ENCODE peak calls at places on chromosomes 5 and 9, in eight cellular contexts. Y, X, W, S, I, R, Q and T are unnamed samples.

GRCh38 chr5:11385901-11386293 is 518.3 kb downstream of the CTNND2 start:
- DNase-seq in Y (no peak), X (no peak), W (no peak), S (no peak), I (no peak), R (no peak), Q (no peak), T (no peak)

GRCh38 chr5:119393746-119394145 is 37.9 kb downstream of the TNFAIP8 start:
- DNase-seq in Y (no peak), X (peak; percentile 51), W (no peak), S (peak; percentile 61), I (peak; percentile 83), R (peak; percentile 73), Q (no peak), T (no peak)

GRCh38 chr5:134590992-134591659 is 41.5 kb downstream of the SAR1B start:
- DNase-seq in Y (no peak), X (peak; percentile 86), W (no peak), S (no peak), I (no peak), R (no peak), Q (no peak), T (no peak)

GRCh38 chr5:141513021-141513626 is 24.2 kb downstream of the PCDHGC5 start:
- DNase-seq in Y (peak; percentile 49), X (no peak), W (peak; percentile 15), S (peak; percentile 51), I (peak; percentile 57), R (peak; percentile 46), Q (peak; percentile 84), T (no peak)

GRCh38 chr9:12648921-12649320 is 44.3 kb upstream of the TYRP1 start:
- DNase-seq in Y (no peak), X (no peak), W (no peak), S (no peak), I (no peak), R (no peak), Q (no peak), T (no peak)

GRCh38 chr5:156147948-156148285 is 179.0 kb upstream of the SGCD start:
- DNase-seq in Y (no peak), X (no peak), W (no peak), S (no peak), I (peak; percentile 48), R (no peak), Q (no peak), T (no peak)

GRCh38 chr9:112035166-112035816 is 138.7 kb downstream of the UGCG start:
- DNase-seq in Y (no peak), X (no peak), W (no peak), S (no peak), I (no peak), R (no peak), Q (no peak), T (no peak)

GRCh38 chr5:133854554-133854953 is 113.9 kb downstream of the C5orf15 start:
- DNase-seq in Y (no peak), X (no peak), W (no peak), S (no peak), I (no peak), R (no peak), Q (no peak), T (no peak)

GRCh38 chr5:73487815-73488214 is 10.4 kb upstream of the BTF3 start:
- DNase-seq in Y (no peak), X (no peak), W (no peak), S (no peak), I (no peak), R (no peak), Q (no peak), T (no peak)

GRCh38 chr9:75715360-75715759 is 175.1 kb upstream of the PCSK5 start:
- DNase-seq in Y (no peak), X (no peak), W (no peak), S (no peak), I (no peak), R (peak; percentile 29), Q (no peak), T (peak; percentile 88)

GRCh38 chr9:72442212-72442607 is 77.2 kb upstream of the ZFAND5 start:
- DNase-seq in Y (no peak), X (peak; percentile 84), W (no peak), S (peak; percentile 81), I (peak; percentile 96), R (peak; percentile 81), Q (no peak), T (peak; percentile 47)

GRCh38 chr9:107948086-107948485 is 458.5 kb upstream of the KLF4 start:
- DNase-seq in Y (no peak), X (no peak), W (no peak), S (no peak), I (no peak), R (no peak), Q (no peak), T (no peak)

GRCh38 chr5:159106569-159107282 is 7.0 kb upstream of the EBF1 start:
- DNase-seq in Y (peak; percentile 61), X (peak; percentile 69), W (peak; percentile 32), S (peak; percentile 75), I (peak; percentile 53), R (peak; percentile 72), Q (peak; percentile 89), T (peak; percentile 22)

GRCh38 chr9:69443178-69443577 is 118.2 kb downstream of the ENTREP1 start:
- DNase-seq in Y (no peak), X (no peak), W (peak; percentile 85), S (no peak), I (peak; percentile 8), R (no peak), Q (no peak), T (no peak)

GRCh38 chr9:129347323-129348120 is 169.5 kb upstream of the IER5L start:
- DNase-seq in Y (no peak), X (no peak), W (no peak), S (peak; percentile 55), I (no peak), R (no peak), Q (no peak), T (no peak)

GRCh38 chr5:56094579-56095361 is 100.0 kb upstream of the IL6ST start:
- DNase-seq in Y (no peak), X (no peak), W (no peak), S (no peak), I (no peak), R (no peak), Q (no peak), T (no peak)

GRCh38 chr9:81456431-81456970 is 232.8 kb downstream of the TLE1 start:
- DNase-seq in Y (no peak), X (peak; percentile 38), W (peak; percentile 58), S (peak; percentile 55), I (peak; percentile 92), R (peak; percentile 65), Q (no peak), T (no peak)

GRCh38 chr5:152568101-152568500 is 163.0 kb upstream of the NMUR2 start:
- DNase-seq in Y (no peak), X (no peak), W (no peak), S (no peak), I (no peak), R (no peak), Q (no peak), T (no peak)

GRCh38 chr5:61139094-61139873 is 23.0 kb downstream of the SMIM15 start:
- DNase-seq in Y (no peak), X (peak; percentile 26), W (no peak), S (peak; percentile 15), I (no peak), R (no peak), Q (no peak), T (no peak)

GRCh38 chr9:132078369-132079356 is 1.0 kb downstream of the MED27 start:
- DNase-seq in Y (no peak), X (peak; percentile 39), W (peak; percentile 75), S (peak; percentile 72), I (peak; percentile 80), R (peak; percentile 74), Q (no peak), T (peak; percentile 27)

GRCh38 chr9:129945314-129945713 is 97.7 kb downstream of the FNBP1 start:
- DNase-seq in Y (no peak), X (no peak), W (no peak), S (no peak), I (no peak), R (no peak), Q (no peak), T (no peak)

GRCh38 chr5:173890195-173890951 is 2.2 kb downstream of the CPEB4 start:
- DNase-seq in Y (peak; percentile 29), X (peak; percentile 42), W (no peak), S (peak; percentile 55), I (no peak), R (peak; percentile 29), Q (no peak), T (no peak)

GRCh38 chr9:3528466-3528865 is 2.7 kb upstream of the RFX3 start:
- DNase-seq in Y (no peak), X (no peak), W (peak; percentile 55), S (no peak), I (no peak), R (no peak), Q (no peak), T (no peak)

GRCh38 chr5:41371741-41372140 is 138.7 kb downstream of the PLCXD3 start:
- DNase-seq in Y (no peak), X (peak; percentile 74), W (no peak), S (peak; percentile 65), I (peak; percentile 83), R (peak; percentile 9), Q (no peak), T (no peak)

GRCh38 chr9:86354882-86355399 is 731 bp upstream of the TUT7 start:
- DNase-seq in Y (no peak), X (no peak), W (no peak), S (peak; percentile 32), I (no peak), R (no peak), Q (no peak), T (no peak)